ENCODE peak calls at places on chromosomes 13 and 19, in eight cellular contexts. U, Q, C, S, A, L, B and T are unnamed samples.

GRCh38 chr19:19405919-19406877 is 723 bp downstream of the GATAD2A start:
- DNase-seq in B (peak; percentile 54), A (peak; percentile 57), Q (no peak), C (no peak), U (peak; percentile 92), S (no peak), L (peak; percentile 55), T (peak; percentile 75)

GRCh38 chr13:68745517-68745916 is 1362.1 kb upstream of the ATXN8OS start:
- DNase-seq in C (no peak), U (no peak), B (no peak), A (no peak), L (no peak), Q (no peak), S (no peak), T (no peak)

GRCh38 chr13:44974056-44974798 is 15.0 kb downstream of the NUFIP1 start:
- DNase-seq in L (peak; percentile 54), Q (no peak), U (no peak), B (no peak), C (no peak), S (no peak), A (no peak), T (no peak)

GRCh38 chr13:76965759-76966421 is 17.6 kb downstream of the ACOD1 start:
- DNase-seq in B (no peak), C (no peak), Q (no peak), U (no peak), L (no peak), S (no peak), A (peak; percentile 14), T (peak; percentile 75)

GRCh38 chr13:57673197-57673596 is 41.7 kb downstream of the PCDH17 start:
- DNase-seq in L (peak; percentile 27), Q (no peak), S (no peak), C (no peak), B (no peak), A (no peak), U (no peak), T (no peak)

GRCh38 chr13:91805605-91806004 is 407.2 kb downstream of the GPC5 start:
- DNase-seq in A (no peak), U (no peak), L (no peak), S (no peak), Q (no peak), C (no peak), B (no peak), T (no peak)

GRCh38 chr19:19279062-19279612 is 6.0 kb upstream of the TM6SF2 start:
- DNase-seq in B (no peak), S (no peak), L (no peak), A (no peak), C (no peak), Q (no peak), U (no peak), T (no peak)

GRCh38 chr13:29852464-29853054 is 2.1 kb upstream of the UBL3 start:
- DNase-seq in L (no peak), C (no peak), Q (no peak), U (no peak), S (no peak), B (no peak), A (no peak), T (no peak)

GRCh38 chr13:77516342-77516789 is 19.1 kb upstream of the SCEL start:
- DNase-seq in A (no peak), U (no peak), S (no peak), L (no peak), Q (no peak), C (no peak), B (no peak), T (no peak)

GRCh38 chr13:110183925-110184324 is 123.0 kb downstream of the COL4A1 start:
- DNase-seq in B (no peak), A (no peak), Q (no peak), S (no peak), L (no peak), C (no peak), U (no peak), T (peak; percentile 26)

GRCh38 chr13:101115762-101116161 is 300.5 kb downstream of the NALCN start:
- DNase-seq in Q (no peak), B (no peak), S (no peak), C (no peak), U (no peak), L (no peak), A (no peak), T (no peak)

GRCh38 chr19:29806098-29806866 is 5.5 kb upstream of the CCNE1 start:
- DNase-seq in C (no peak), A (no peak), U (peak; percentile 66), L (no peak), B (peak; percentile 82), S (no peak), Q (peak; percentile 52), T (peak; percentile 67)

GRCh38 chr13:50386527-50387123 is 371.4 kb downstream of the KCNRG start:
- DNase-seq in B (no peak), U (no peak), C (no peak), Q (no peak), S (no peak), A (no peak), L (no peak), T (no peak)

GRCh38 chr13:64305246-64305645 is 2889.6 kb upstream of the PCDH20 start:
- DNase-seq in A (no peak), L (no peak), S (no peak), Q (no peak), B (no peak), C (no peak), U (no peak), T (no peak)

GRCh38 chr19:10935371-10936059 is 6.9 kb downstream of the TIMM29 start:
- DNase-seq in L (no peak), Q (no peak), A (no peak), C (no peak), U (no peak), S (no peak), B (peak; percentile 58), T (no peak)

GRCh38 chr19:10936661-10937084 is 8.1 kb downstream of the TIMM29 start:
- DNase-seq in C (no peak), B (peak; percentile 73), Q (peak; percentile 76), L (peak; percentile 44), U (no peak), S (no peak), A (peak; percentile 40), T (no peak)
- TF ChIP-seq POLR2AphosphoS5 in C (no peak), B (no peak), Q (no peak), L (no peak), U (no peak), S (no peak), A (no peak), T (no peak)

GRCh38 chr19:46497773-46498172 is 2.1 kb upstream of the PNMA8B start:
- DNase-seq in B (no peak), L (no peak), Q (no peak), A (no peak), C (no peak), U (no peak), S (no peak), T (no peak)

GRCh38 chr19:46494115-46494935 is 1.3 kb downstream of the PNMA8B start:
- DNase-seq in L (no peak), Q (no peak), B (no peak), A (no peak), U (no peak), S (no peak), C (no peak), T (no peak)

GRCh38 chr19:46493236-46494114 is 2.2 kb downstream of the PNMA8B start:
- DNase-seq in C (no peak), S (no peak), U (peak; percentile 80), Q (no peak), A (peak; percentile 21), B (no peak), L (no peak), T (peak; percentile 72)

GRCh38 chr19:46494936-46495788 is 505 bp downstream of the PNMA8B start:
- DNase-seq in S (no peak), B (no peak), C (no peak), U (no peak), Q (no peak), A (no peak), L (no peak), T (no peak)

GRCh38 chr19:46495789-46496099 is at the start of gene PNMA8B:
- DNase-seq in L (no peak), U (peak; percentile 83), S (no peak), Q (no peak), C (no peak), B (peak; percentile 67), A (no peak), T (peak; percentile 83)
- TF ChIP-seq POLR2A in L (no peak), U (no peak), S (no peak), Q (no peak), C (no peak), B (no peak), A (no peak), T (no peak)

GRCh38 chr19:33509774-33510173 is 11.8 kb downstream of the PEPD start:
- DNase-seq in B (no peak), L (no peak), C (no peak), U (peak; percentile 55), Q (no peak), A (no peak), S (no peak), T (no peak)
- TF ChIP-seq POLR2AphosphoS5 in B (no peak), L (no peak), C (no peak), U (no peak), Q (no peak), A (no peak), S (no peak), T (no peak)

GRCh38 chr19:7699422-7700127 is 2.4 kb downstream of the FCER2 start:
- DNase-seq in C (no peak), L (no peak), B (peak; percentile 63), U (no peak), A (no peak), S (no peak), Q (no peak), T (no peak)
- TF ChIP-seq POLR2A in C (no peak), L (no peak), B (no peak), U (no peak), A (no peak), S (no peak), Q (no peak), T (no peak)

GRCh38 chr13:40120781-40121180 is 465.3 kb downstream of the COG6 start:
- DNase-seq in C (no peak), L (no peak), A (no peak), S (no peak), B (no peak), U (no peak), Q (no peak), T (no peak)
- TF ChIP-seq POLR2AphosphoS5 in C (no peak), L (no peak), A (no peak), S (no peak), B (no peak), U (no peak), Q (no peak), T (no peak)

DNA sequence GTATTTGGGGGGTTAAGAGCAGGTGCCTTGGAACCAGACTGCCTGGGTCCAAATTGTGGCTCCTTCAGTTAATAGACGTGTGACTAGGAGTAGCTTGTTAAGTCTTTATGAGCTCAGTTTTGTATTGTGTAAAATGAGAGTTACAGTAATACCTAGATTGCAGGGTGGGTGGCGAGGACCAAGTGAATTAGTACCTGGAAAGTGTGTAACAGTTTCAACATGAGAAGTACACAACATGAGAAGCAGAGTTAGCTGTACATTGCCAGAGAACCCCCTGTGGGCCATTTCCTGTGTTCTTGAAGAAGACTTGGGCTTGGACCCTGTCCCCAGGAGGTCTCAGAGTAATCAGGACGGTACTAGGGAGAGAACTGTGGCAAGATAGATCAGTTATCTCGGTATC is 36.8 kb downstream of the PPP2R1A start:
- DNase-seq in A (no peak), C (no peak), Q (no peak), B (no peak), L (no peak), U (no peak), S (no peak), T (no peak)
- TF ChIP-seq POLR2A in A (no peak), C (no peak), Q (no peak), B (no peak), L (no peak), U (no peak), S (no peak), T (no peak)

GRCh38 chr19:3577741-3578344 is 5.1 kb downstream of the HMG20B start:
- DNase-seq in U (no peak), S (no peak), C (no peak), Q (no peak), B (no peak), L (no peak), A (peak; percentile 73), T (no peak)
- TF ChIP-seq POLR2AphosphoS5 in U (no peak), S (no peak), C (no peak), Q (no peak), B (no peak), L (no peak), A (peak; percentile 52), T (no peak)